ENCODE peak calls at places on chromosomes 16 and 17, in five cellular contexts. B, V, G, S and K are unnamed samples. For H3K4me1, the result is how much of the 10 kb centered on the place peaks cover.

GRCh38 chr17:53516643-53517042 is 306.1 kb upstream of the KIF2B start:
- DNase-seq in B (peak), V (peak), G (no peak), S (no peak), K (peak)

GRCh38 chr17:82647593-82648164 is 565 bp downstream of the WDR45B start:
- DNase-seq in B (peak), V (peak), G (peak), S (peak), K (peak)

GRCh38 chr16:86303787-86304685 is 206.3 kb upstream of the FOXF1 start:
- DNase-seq in B (peak), V (no peak), G (no peak), S (no peak), K (no peak)

GRCh38 chr16:53946745-53947386 is 242.9 kb downstream of the FTO start:
- DNase-seq in B (no peak), V (no peak), G (no peak), S (no peak), K (no peak)

GRCh38 chr17:40556884-40557414 is 8.3 kb downstream of the CCR7 start:
- DNase-seq in B (no peak), V (no peak), G (no peak), S (no peak), K (no peak)

GRCh38 chr17:61418433-61418832 is 18.8 kb downstream of the TBX2 start:
- DNase-seq in B (no peak), V (no peak), G (no peak), S (no peak), K (no peak)

GRCh38 chr17:2275722-2276121 is 27.9 kb downstream of the SMG6 start:
- DNase-seq in B (no peak), V (no peak), G (no peak), S (no peak), K (no peak)

GRCh38 chr17:859461-860195 is 77.5 kb downstream of the MRM3 start:
- DNase-seq in B (no peak), V (peak), G (no peak), S (no peak), K (peak)

GRCh38 chr16:16038950-16039349 is 89.5 kb downstream of the ABCC1 start:
- DNase-seq in B (no peak), V (no peak), G (peak), S (no peak), K (no peak)
- H3K4me2 ChIP-seq in B (no peak), V (no peak), G (peak), S (no peak), K (no peak)

GRCh38 chr17:38459556-38459955 is 31.3 kb downstream of the ARHGAP23 start:
- DNase-seq in B (no peak), V (no peak), G (no peak), S (no peak), K (peak)

GRCh38 chr17:38455288-38455915 is 27.1 kb downstream of the ARHGAP23 start:
- DNase-seq in B (peak), V (no peak), G (no peak), S (no peak), K (peak)

GRCh38 chr17:38458521-38458920 is 30.3 kb downstream of the ARHGAP23 start:
- DNase-seq in B (no peak), V (no peak), G (no peak), S (no peak), K (no peak)

GRCh38 chr17:38456031-38456815 is 28.0 kb downstream of the ARHGAP23 start:
- DNase-seq in B (no peak), V (no peak), G (no peak), S (no peak), K (peak)

DNA sequence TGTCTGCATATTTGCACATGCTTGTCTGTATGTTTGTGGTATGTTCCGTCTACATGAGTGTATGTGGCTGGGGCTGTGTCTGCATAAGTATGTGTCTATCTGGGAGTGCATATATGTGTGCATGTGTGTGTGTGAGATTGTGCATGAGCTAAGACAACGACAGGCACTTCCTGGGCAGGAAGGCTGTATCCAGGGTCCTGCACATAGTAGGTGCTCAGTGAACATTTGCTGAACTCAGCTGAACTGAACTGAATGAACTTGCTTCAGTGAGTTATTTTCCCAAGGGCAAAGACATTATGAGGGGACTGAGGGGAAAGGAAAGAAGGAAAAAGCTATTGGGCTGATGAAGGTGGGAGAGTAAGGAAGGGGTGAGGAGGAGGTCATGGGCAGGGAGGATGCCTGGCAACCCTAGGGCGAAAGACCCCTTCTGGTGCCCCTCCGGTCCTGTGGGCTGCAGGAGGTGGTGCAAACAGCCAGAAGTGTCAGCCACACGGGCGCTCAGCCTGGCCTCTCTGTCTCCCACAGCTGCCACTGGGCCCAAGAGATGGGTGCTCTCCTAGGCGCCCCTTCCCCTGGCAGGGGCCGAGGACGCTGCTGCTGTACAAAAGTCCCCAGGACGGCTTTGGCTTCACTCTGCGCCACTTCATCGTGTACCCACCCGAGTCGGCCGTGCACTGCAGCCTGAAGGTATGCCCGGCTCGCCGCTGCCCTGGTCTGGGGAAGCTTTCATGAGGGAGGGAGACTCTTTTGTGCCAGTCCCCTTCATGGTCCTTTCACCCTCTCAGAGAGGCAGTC is 29.5 kb downstream of the ARHGAP23 start:
- DNase-seq in B (no peak), V (no peak), G (no peak), S (no peak), K (no peak)
- H3K4me1 ChIP-seq in B (under half), V (under half), G (under half), S (under half), K (under half)

DNA sequence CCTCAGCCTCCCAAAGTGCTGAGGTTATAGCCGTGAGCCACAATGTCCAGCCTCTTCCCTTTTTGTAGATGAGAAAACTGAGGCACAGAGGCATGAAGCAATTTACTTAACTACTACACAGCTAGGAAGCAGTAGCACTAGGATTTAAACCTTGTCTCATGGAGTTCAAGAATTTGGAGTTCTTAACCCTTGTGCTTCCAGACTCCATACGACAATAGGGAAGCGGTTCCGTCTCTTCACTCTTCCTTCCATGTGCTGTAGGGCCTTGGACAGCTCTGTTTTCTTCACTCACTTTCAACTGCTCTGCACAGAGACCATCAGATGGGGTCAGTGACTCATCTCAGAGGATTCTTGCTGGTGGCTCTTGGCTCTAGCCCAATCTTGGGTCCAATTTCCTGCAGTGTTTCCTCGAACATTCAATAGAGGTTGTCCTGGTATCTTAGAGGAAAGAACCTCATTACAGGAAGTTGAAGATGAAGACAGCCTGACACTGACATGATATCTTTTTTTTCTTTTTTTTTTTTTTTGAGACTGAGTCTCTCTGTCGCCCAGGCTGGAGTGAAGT is 19.3 kb downstream of the ITGAL start:
- DNase-seq in B (no peak), V (peak), G (no peak), S (no peak), K (no peak)
- TF ChIP-seq EZH2phosphoT487 in B (no peak), V (no peak), G (no peak), S (no peak), K (no peak)

GRCh38 chr16:85029981-85030381 is 2.4 kb downstream of the KIAA0513 start:
- DNase-seq in B (no peak), V (no peak), G (no peak), S (no peak), K (no peak)

GRCh38 chr16:85027349-85027967 is at the start of gene KIAA0513:
- DNase-seq in B (peak), V (peak), G (peak), S (peak), K (peak)

GRCh38 chr16:85027968-85028637 is 508 bp downstream of the KIAA0513 start:
- DNase-seq in B (peak), V (peak), G (peak), S (no peak), K (peak)

GRCh38 chr16:85029413-85029794 is 1.8 kb downstream of the KIAA0513 start:
- DNase-seq in B (no peak), V (peak), G (no peak), S (peak), K (no peak)

GRCh38 chr16:85028638-85029412 is 1.2 kb downstream of the KIAA0513 start:
- DNase-seq in B (no peak), V (peak), G (no peak), S (peak), K (no peak)
- H3K4me2 ChIP-seq in B (peak), V (peak), G (peak), S (peak), K (peak)

DNA sequence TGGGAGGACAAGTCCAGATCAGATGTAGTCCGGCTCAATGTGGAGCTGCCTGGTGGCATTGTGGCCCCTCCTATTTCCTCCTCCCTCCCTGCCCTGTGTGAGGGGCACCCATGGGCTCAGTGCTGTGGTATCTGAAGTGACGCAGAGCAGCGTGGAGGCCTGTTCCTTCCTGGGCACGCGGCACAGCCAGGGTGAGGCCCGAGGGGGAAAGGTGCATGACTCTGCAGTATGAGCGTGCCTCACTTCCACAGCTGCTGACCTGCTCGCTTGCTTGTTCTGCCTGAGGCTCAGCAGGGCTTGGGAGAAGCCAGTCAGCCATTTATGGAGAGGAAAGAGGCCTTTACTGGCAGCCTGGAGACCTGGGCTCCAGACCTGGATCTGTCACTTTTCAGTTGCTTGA is 11.7 kb downstream of the TMEM238L start:
- DNase-seq in B (no peak), V (no peak), G (no peak), S (no peak), K (no peak)
- H3K4me1 ChIP-seq in B (under half), V (under half), G (under half), S (under half), K (under half)